ENCODE peak calls at places on chromosome 19, in four cellular contexts. N is K562, U is SK-N-SH, A is GM12878. S is an unnamed sample.
A peak's percentile ranks its signal among the peaks of the same experiment; 100 is the strongest.

GRCh38 chr19:34512254-34512796 is 30.8 kb downstream of the WTIP start:
- DNase-seq in N (no peak), U (peak; percentile 7), A (no peak), S (no peak)

GRCh38 chr19:36030264-36031148 is 2.2 kb downstream of the CLIP3 start:
- DNase-seq in N (no peak), U (peak; percentile 34), A (peak; percentile 23), S (no peak)

GRCh38 chr19:53365899-53366493 is 491 bp downstream of the ZNF525 start:
- DNase-seq in N (no peak), U (peak; percentile 47), A (no peak), S (peak; percentile 42)

GRCh38 chr19:54189020-54189667 is at the start of gene MBOAT7:
- DNase-seq in N (peak; percentile 74), U (no peak), A (no peak), S (no peak)

GRCh38 chr19:58516964-58517833 is 2.4 kb downstream of the ZBTB45 start:
- DNase-seq in N (no peak), U (no peak), A (no peak), S (peak; percentile 42)

GRCh38 chr19:38004505-38005223 is 97.7 kb downstream of the SIPA1L3 start:
- DNase-seq in N (peak; percentile 76), U (peak; percentile 89), A (peak; percentile 95), S (peak; percentile 71)

GRCh38 chr19:6587998-6588507 is 2.9 kb downstream of the CD70 start:
- DNase-seq in N (no peak), U (no peak), A (no peak), S (no peak)

GRCh38 chr19:4199699-4200293 is 17.3 kb downstream of the ANKRD24 start:
- DNase-seq in N (peak; percentile 60), U (peak; percentile 53), A (no peak), S (peak; percentile 75)

GRCh38 chr19:55605637-55606470 is at the start of gene ZNF865:
- DNase-seq in N (peak; percentile 74), U (peak; percentile 82), A (peak; percentile 57), S (peak; percentile 81)

GRCh38 chr19:15287496-15287895 is 44.8 kb downstream of the BRD4 start:
- DNase-seq in N (no peak), U (no peak), A (no peak), S (no peak)

GRCh38 chr19:11019262-11019661 is 58.4 kb downstream of the SMARCA4 start:
- DNase-seq in N (no peak), U (no peak), A (no peak), S (no peak)

GRCh38 chr19:44694184-44694579 is 4.8 kb upstream of the CEACAM16 start:
- DNase-seq in N (peak; percentile 42), U (no peak), A (no peak), S (no peak)

GRCh38 chr19:6779204-6779603 is 6.7 kb downstream of the VAV1 start:
- DNase-seq in N (no peak), U (no peak), A (no peak), S (no peak)

DNA sequence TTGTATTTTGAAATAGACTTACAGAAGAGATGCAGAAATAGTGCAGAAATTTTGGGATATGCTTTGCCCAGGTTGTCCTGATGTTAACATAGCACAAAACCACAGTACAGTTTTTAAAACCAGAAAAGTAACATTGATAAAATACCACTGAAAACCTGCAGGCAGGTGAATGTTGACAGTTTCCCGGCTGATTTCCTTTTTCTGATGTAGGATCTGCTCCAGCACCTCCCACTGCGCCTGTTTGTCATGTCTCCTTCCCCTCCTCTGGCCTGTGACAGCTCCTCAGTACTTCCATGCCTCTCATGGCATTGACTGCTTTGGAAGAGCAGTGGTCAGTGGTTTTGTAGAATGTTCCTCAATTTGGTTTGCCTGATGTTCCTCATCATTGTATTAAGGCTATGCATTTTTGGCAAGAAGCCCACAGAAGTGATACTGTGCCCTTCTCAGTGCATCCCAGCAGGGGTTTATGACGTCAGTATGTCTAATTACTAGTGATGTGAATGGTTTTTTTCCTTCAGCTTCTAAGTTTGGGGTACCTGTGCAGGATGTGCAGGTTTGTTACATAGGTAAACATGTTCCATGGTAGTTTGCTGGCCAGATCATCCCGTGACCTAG is 31.0 kb downstream of the TDRD12 start:
- DNase-seq in N (no peak), U (no peak), A (no peak), S (no peak)
- TF ChIP-seq USF1 in N (no peak), U (no peak), A (no peak), S (no peak)

GRCh38 chr19:47057328-47057727 is 8.9 kb upstream of the TMEM160 start:
- DNase-seq in N (no peak), U (no peak), A (no peak), S (no peak)
- TF ChIP-seq USF1 in N (no peak), U (no peak), A (no peak), S (no peak)

GRCh38 chr19:16429066-16429758 is 42.6 kb downstream of the EPS15L1 start:
- DNase-seq in N (no peak), U (peak; percentile 79), A (no peak), S (no peak)
- TF ChIP-seq USF1 in N (no peak), U (no peak), A (no peak), S (no peak)

DNA sequence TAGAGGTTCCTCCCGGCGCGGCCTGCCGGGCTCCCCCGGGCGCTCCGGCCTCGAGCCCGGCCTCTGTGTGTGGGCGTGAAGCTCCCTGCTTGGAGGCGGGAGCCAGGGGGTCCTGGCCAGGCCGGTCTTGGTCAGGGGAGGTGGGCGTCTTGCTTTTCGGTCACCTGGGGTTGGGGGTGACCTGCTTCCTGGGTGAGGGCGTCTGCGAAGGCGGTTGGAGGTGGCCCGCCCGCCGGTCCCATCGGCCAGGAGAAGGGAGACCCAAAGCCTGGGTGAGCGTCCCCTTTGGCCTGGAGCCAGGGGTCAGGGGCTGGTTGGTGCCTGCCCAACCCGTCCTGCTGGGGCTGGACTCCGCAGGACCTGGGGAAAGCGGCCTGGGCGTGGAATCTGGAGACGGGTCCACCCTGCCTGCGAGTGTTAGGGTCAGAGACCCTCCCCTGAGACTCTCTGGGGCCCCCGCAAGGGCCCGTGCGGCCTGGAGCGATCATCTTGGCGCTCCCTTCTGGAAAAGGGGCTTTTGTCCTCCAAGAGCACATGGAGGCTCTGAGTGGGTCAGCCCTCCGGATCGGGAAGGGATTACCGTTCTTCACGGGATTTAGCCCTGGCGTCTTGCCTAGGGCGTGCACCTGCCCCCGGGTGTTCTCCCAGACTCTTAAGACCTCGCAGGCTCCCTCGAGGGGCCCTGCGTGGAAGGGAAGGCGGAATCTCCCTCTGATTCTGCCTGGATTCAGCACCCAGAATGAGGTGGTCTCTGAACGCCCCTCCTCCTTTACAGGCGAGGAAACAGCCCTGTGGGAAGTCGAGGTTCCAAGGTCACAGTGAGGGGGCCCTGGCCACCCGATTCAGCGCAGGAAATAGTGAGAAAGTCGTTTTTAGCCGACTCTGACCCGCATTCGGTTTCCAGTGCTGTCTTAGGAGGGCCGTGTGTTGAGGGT is 762 bp downstream of the BSG start:
- DNase-seq in N (no peak), U (peak; percentile 69), A (no peak), S (no peak)
- TF ChIP-seq USF1 in N (no peak), U (no peak), A (no peak), S (no peak)

GRCh38 chr19:13976446-13976845 is 24.1 kb downstream of the DCAF15 start:
- DNase-seq in N (no peak), U (no peak), A (no peak), S (no peak)
- TF ChIP-seq USF1 in N (no peak), U (no peak), A (no peak), S (no peak)

GRCh38 chr19:20243629-20244028 is 76.6 kb downstream of the ZNF486 start:
- DNase-seq in N (no peak), U (no peak), A (no peak), S (no peak)

GRCh38 chr19:20250627-20251026 is 83.6 kb downstream of the ZNF486 start:
- DNase-seq in N (no peak), U (no peak), A (no peak), S (no peak)

GRCh38 chr19:20244356-20244755 is 77.3 kb downstream of the ZNF486 start:
- DNase-seq in N (no peak), U (no peak), A (no peak), S (no peak)

GRCh38 chr19:20245309-20245708 is 78.3 kb downstream of the ZNF486 start:
- DNase-seq in N (no peak), U (no peak), A (no peak), S (no peak)

GRCh38 chr19:20247016-20247683 is 80.1 kb downstream of the ZNF486 start:
- DNase-seq in N (no peak), U (peak; percentile 62), A (no peak), S (peak; percentile 69)
- TF ChIP-seq USF1 in N (no peak), U (no peak), A (no peak), S (no peak)

S was measured in WTC11.